ENCODE peak calls at places on chromosomes 12 and 14, in seven cellular contexts. I is H9, Q is IMR-90, D is mesenchymal stem cell, H is mesendoderm, L is H1, Y is trophoblast cell. A is an unnamed sample.
A peak's percentile ranks its signal among the peaks of the same experiment; 100 is the strongest.

GRCh38 chr12:102962986-102963385 is 5.5 kb downstream of the ASCL1 start:
- DNase-seq in L (no peak), I (no peak), D (no peak), Q (no peak), Y (no peak), H (peak; percentile 88), A (no peak)

GRCh38 chr12:57772429-57773322 is at the start of gene EEF1AKMT3:
- DNase-seq in Q (peak; percentile 35), Y (peak; percentile 65), L (no peak), D (peak; percentile 79), H (no peak), I (no peak), A (no peak)

GRCh38 chr12:121975029-121975428 is 46.7 kb upstream of the BCL7A start:
- DNase-seq in H (no peak), I (no peak), Y (no peak), L (no peak), Q (no peak), D (no peak), A (no peak)

GRCh38 chr12:116675339-116676107 is 62.3 kb downstream of the SPRING1 start:
- DNase-seq in H (no peak), Y (no peak), Q (no peak), I (no peak), L (no peak), D (no peak), A (no peak)

GRCh38 chr14:61537567-61538463 is 157.5 kb upstream of the HIF1A start:
- DNase-seq in Q (peak; percentile 90), L (peak; percentile 33), I (peak; percentile 56), Y (peak; percentile 76), H (peak; percentile 84), D (peak; percentile 76), A (no peak)

GRCh38 chr12:71721781-71722511 is 32.7 kb upstream of the RAB21 start:
- DNase-seq in D (no peak), L (no peak), Y (no peak), Q (no peak), I (no peak), H (no peak), A (no peak)

GRCh38 chr12:130031571-130032189 is 127.9 kb upstream of the TMEM132D start:
- DNase-seq in Q (no peak), H (peak; percentile 84), Y (peak; percentile 80), L (peak; percentile 59), D (peak; percentile 3), I (peak; percentile 91), A (peak; percentile 66)

GRCh38 chr14:76844223-76844622 is 18.0 kb downstream of the LRRC74A start:
- DNase-seq in Q (peak; percentile 29), I (peak; percentile 74), Y (peak; percentile 21), H (peak; percentile 77), D (no peak), L (no peak), A (no peak)

GRCh38 chr12:120903382-120903817 is 758 bp downstream of the SPPL3 start:
- DNase-seq in Y (peak; percentile 24), D (peak; percentile 36), L (no peak), I (peak; percentile 51), H (peak; percentile 27), Q (peak; percentile 16), A (peak; percentile 18)

GRCh38 chr14:94394594-94395305 is 6.3 kb upstream of the SERPINA1 start:
- DNase-seq in L (no peak), I (no peak), D (no peak), Y (peak; percentile 33), Q (peak; percentile 58), H (no peak), A (no peak)

GRCh38 chr12:47509398-47509851 is 196.4 kb downstream of the RPAP3 start:
- DNase-seq in L (no peak), Q (peak; percentile 82), D (peak; percentile 79), Y (no peak), I (no peak), H (no peak), A (no peak)

GRCh38 chr12:120468846-120469449 is 600 bp downstream of the SRSF9 start:
- DNase-seq in L (no peak), Q (peak; percentile 10), D (peak; percentile 29), I (no peak), H (no peak), Y (no peak), A (peak; percentile 40)

GRCh38 chr14:70916776-70917175 is 9.5 kb downstream of the PCNX1 start:
- DNase-seq in Q (no peak), I (no peak), H (no peak), Y (no peak), L (no peak), D (no peak), A (no peak)

GRCh38 chr14:56199095-56199975 is 81.1 kb downstream of the PELI2 start:
- DNase-seq in D (peak; percentile 100), Q (peak; percentile 99), I (no peak), Y (peak; percentile 41), L (no peak), H (peak; percentile 55), A (no peak)

GRCh38 chr14:88518592-88519512 is 36.0 kb downstream of the PTPN21 start:
- DNase-seq in I (no peak), Q (peak; percentile 88), L (no peak), Y (no peak), H (no peak), D (peak; percentile 80), A (no peak)

GRCh38 chr14:86799244-86799647 is 1193.7 kb downstream of the GALC start:
- DNase-seq in Q (peak; percentile 98), L (no peak), I (no peak), D (peak; percentile 91), Y (peak; percentile 23), H (no peak), A (no peak)

GRCh38 chr12:124392271-124392990 is 97.5 kb downstream of the RFLNA start:
- DNase-seq in H (peak; percentile 87), D (peak; percentile 77), Y (no peak), Q (peak; percentile 45), I (peak; percentile 84), L (no peak), A (no peak)

GRCh38 chr12:124814741-124815613 is 48.7 kb downstream of the SCARB1 start:
- DNase-seq in Q (no peak), Y (no peak), D (peak; percentile 45), L (no peak), I (no peak), H (no peak), A (no peak)

GRCh38 chr14:65945333-65945732 is 532.8 kb downstream of the FUT8 start:
- DNase-seq in Q (no peak), Y (no peak), L (no peak), I (no peak), H (peak; percentile 77), D (no peak), A (no peak)

GRCh38 chr14:76219873-76220272 is 68.2 kb downstream of the GPATCH2L start:
- DNase-seq in I (no peak), L (no peak), Q (no peak), Y (no peak), D (no peak), H (no peak), A (no peak)

GRCh38 chr14:93095742-93096510 is 19.8 kb downstream of the ITPK1 start:
- DNase-seq in D (no peak), H (no peak), I (no peak), Q (no peak), Y (no peak), L (no peak), A (no peak)

GRCh38 chr12:4992881-4993280 is 50.8 kb upstream of the KCNA5 start:
- DNase-seq in D (no peak), Q (no peak), H (no peak), L (no peak), Y (no peak), I (no peak), A (no peak)

GRCh38 chr12:115341442-115341841 is 657.5 kb upstream of the TBX3 start:
- DNase-seq in L (no peak), D (peak; percentile 100), H (peak; percentile 51), I (no peak), Q (peak; percentile 100), Y (peak; percentile 15), A (no peak)

GRCh38 chr14:104432611-104433231 is 146.8 kb upstream of the C14orf180 start:
- DNase-seq in I (peak; percentile 27), D (no peak), H (no peak), Y (no peak), Q (no peak), L (no peak), A (no peak)
- H4K8ac ChIP-seq in I (no peak overlapping the region), D (no peak overlapping the region), H (no peak overlapping the region), Y (no peak overlapping the region), Q (no peak overlapping the region), L (no peak overlapping the region), A (no peak overlapping the region)

GRCh38 chr12:110111476-110112334 is 12.5 kb upstream of the IFT81 start:
- DNase-seq in D (no peak), I (peak; percentile 14), Q (no peak), L (no peak), Y (no peak), H (no peak), A (no peak)

GRCh38 chr12:110107369-110108281 is 16.5 kb upstream of the IFT81 start:
- DNase-seq in D (peak; percentile 68), Y (peak; percentile 93), I (no peak), H (peak; percentile 85), Q (peak; percentile 97), L (no peak), A (no peak)

GRCh38 chr12:110109837-110110535 is 14.2 kb upstream of the IFT81 start:
- DNase-seq in Q (no peak), I (no peak), L (no peak), D (no peak), Y (no peak), H (no peak), A (no peak)

GRCh38 chr12:110108309-110109036 is 15.7 kb upstream of the IFT81 start:
- DNase-seq in L (no peak), Y (no peak), D (no peak), H (no peak), I (no peak), Q (no peak), A (no peak)

GRCh38 chr12:110109037-110109836 is 14.9 kb upstream of the IFT81 start:
- DNase-seq in D (peak; percentile 96), L (no peak), Y (peak; percentile 49), I (no peak), Q (peak; percentile 99), H (peak; percentile 90), A (no peak)
- H4K8ac ChIP-seq in D (peak overlapping the region; percentile 45), L (no peak overlapping the region), Y (no peak overlapping the region), I (no peak overlapping the region), Q (peak overlapping the region; percentile 88), H (no peak overlapping the region), A (no peak overlapping the region)

GRCh38 chr12:118398878-118399277 is 22.5 kb downstream of the SUDS3 start:
- DNase-seq in Q (peak; percentile 17), D (peak; percentile 6), Y (no peak), L (no peak), H (no peak), I (no peak), A (no peak)
- H4K8ac ChIP-seq in Q (no peak overlapping the region), D (no peak overlapping the region), Y (no peak overlapping the region), L (no peak overlapping the region), H (no peak overlapping the region), I (no peak overlapping the region), A (no peak overlapping the region)

GRCh38 chr12:66441905-66442559 is 139.7 kb downstream of the HELB start:
- DNase-seq in D (no peak), L (no peak), Y (peak; percentile 92), Q (no peak), I (no peak), H (peak; percentile 82), A (no peak)

GRCh38 chr12:66449531-66449930 is 147.2 kb downstream of the HELB start:
- DNase-seq in Y (peak; percentile 56), Q (no peak), L (no peak), I (no peak), D (no peak), H (no peak), A (no peak)

GRCh38 chr12:66447643-66448042 is 145.3 kb downstream of the HELB start:
- DNase-seq in Q (no peak), D (no peak), L (no peak), I (no peak), Y (no peak), H (no peak), A (no peak)

GRCh38 chr12:66446276-66446675 is 144.0 kb downstream of the HELB start:
- DNase-seq in I (no peak), L (no peak), Y (no peak), H (no peak), Q (no peak), D (no peak), A (no peak)
- H4K8ac ChIP-seq in I (no peak overlapping the region), L (no peak overlapping the region), Y (no peak overlapping the region), H (no peak overlapping the region), Q (no peak overlapping the region), D (no peak overlapping the region), A (no peak overlapping the region)